ENCODE peak calls at places on chromosomes 4 and X, in four cellular contexts. U, N, Z and B are unnamed samples.

GRCh38 chr4:20137176-20137575 is 114.5 kb upstream of the SLIT2 start:
- DNase-seq in Z (peak; percentile 79), U (no peak), N (peak; percentile 68), B (no peak)

GRCh38 chr4:174474457-174475075 is 47.7 kb downstream of the HPGD start:
- DNase-seq in N (no peak), Z (no peak), U (peak; percentile 35), B (no peak)

GRCh38 chrX:1813809-1814208 is 198.9 kb downstream of the ASMT start:
- DNase-seq in U (no peak), N (no peak), Z (no peak), B (no peak)

GRCh38 chrX:70852294-70852693 is 56.2 kb downstream of the TEX11 start:
- DNase-seq in U (no peak), Z (no peak), N (no peak), B (no peak)

GRCh38 chr4:163384926-163385325 is 41.2 kb downstream of the NPY5R start:
- DNase-seq in Z (peak; percentile 40), U (no peak), N (no peak), B (no peak)

GRCh38 chr4:164779811-164780216 is 25.9 kb downstream of the SMIM31 start:
- DNase-seq in Z (peak; percentile 43), N (peak; percentile 31), U (peak; percentile 63), B (peak; percentile 43)

GRCh38 chr4:142282870-142283431 is 563.1 kb downstream of the INPP4B start:
- DNase-seq in N (no peak), Z (peak; percentile 12), U (no peak), B (peak; percentile 32)

GRCh38 chr4:54213812-54214211 is 15.3 kb upstream of the PDGFRA start:
- DNase-seq in N (no peak), U (no peak), Z (no peak), B (no peak)

GRCh38 chrX:79133897-79134296 is 10.6 kb upstream of the GPR174 start:
- DNase-seq in U (no peak), N (no peak), Z (no peak), B (no peak)

GRCh38 chr4:139901516-139902327 is 236.1 kb downstream of the MGST2 start:
- DNase-seq in U (no peak), Z (peak; percentile 43), N (peak; percentile 44), B (no peak)

GRCh38 chrX:45070116-45071007 is 130.3 kb downstream of the DIPK2B start:
- DNase-seq in U (no peak), N (peak; percentile 67), Z (peak; percentile 42), B (no peak)

DNA sequence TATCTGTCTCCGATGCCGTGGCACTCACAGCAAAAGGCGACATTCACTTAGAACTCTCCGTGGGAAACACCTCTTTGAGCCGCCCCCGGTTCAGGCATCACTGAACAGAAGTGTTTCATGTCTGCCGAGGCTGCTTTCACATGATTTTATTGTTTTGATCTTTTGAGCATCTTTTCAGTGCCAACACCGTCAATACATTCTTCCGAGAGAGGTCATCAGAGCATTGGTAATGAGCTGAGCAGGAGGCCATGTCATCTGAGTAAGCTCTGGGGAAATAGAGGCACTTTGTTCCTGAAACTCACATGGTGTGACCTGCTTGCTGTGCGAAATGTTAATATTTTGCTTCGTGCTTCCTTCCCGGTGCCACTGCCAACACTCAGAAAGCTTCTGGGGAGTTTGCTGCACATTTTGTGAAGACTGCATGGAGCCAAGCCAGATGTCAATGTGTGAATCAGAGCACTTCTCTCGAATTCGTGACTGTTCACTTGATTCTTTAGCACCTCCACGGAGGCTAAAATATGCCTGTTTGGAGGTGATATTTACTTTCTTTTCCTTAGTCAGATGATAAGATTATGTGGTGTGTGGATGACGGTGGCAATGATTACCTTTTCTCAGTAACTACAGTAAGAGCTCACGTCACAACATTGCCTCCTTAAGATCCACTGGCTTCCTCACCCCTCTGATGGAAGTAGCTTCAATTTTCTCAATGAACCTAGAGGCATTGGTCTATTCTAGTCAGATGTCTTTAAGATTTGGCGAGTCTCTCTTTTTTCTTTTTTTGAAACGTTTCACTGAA is 222.3 kb upstream of the HS3ST1 start:
- DNase-seq in U (no peak), Z (no peak), N (peak; percentile 71), B (no peak)
- H2AFZ ChIP-seq in U (no peak overlapping the region), Z (no peak overlapping the region), N (peak overlapping the region; percentile 85), B (peak overlapping the region; percentile 55)

GRCh38 chr4:121156822-121157769 is 7.0 kb downstream of the TNIP3 start:
- DNase-seq in U (peak; percentile 76), N (peak; percentile 15), Z (peak; percentile 54), B (peak; percentile 48)
- H2BK15ac ChIP-seq in U (no peak overlapping the region), N (peak overlapping the region; percentile 12), Z (no peak overlapping the region), B (no peak overlapping the region)

GRCh38 chr4:45554423-45554822 is 569.4 kb downstream of the GABRG1 start:
- DNase-seq in N (no peak), Z (no peak), U (no peak), B (no peak)

DNA sequence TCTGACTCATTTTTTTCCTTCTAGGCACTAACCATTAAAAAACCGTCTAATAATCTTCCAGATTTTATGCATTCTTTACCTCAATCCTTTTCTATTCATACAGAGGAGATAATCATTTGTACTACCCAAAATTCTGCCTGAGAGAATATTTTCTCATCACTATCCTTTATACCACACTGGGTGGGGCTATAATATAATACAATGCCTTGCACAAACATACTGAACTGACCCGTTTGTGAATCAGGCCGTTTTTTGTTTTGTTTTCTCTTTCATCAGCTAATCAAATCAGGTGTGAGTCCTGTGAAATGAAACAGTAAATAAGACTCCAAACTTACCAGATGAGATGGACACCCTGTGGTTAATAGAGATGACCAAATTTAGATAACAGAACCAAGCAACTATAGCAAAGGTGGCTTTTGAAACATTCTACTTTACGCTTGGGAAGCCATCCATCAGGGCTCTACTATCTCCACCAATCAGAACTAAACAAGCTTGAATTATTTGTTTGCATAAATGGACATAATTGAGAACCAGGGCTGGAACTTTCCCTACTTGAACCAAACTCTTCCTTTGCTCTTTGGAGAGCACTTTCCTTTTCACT is 573.0 kb downstream of the GABRG1 start:
- DNase-seq in U (no peak), Z (no peak), N (no peak), B (no peak)
- H2AFZ ChIP-seq in U (no peak overlapping the region), Z (no peak overlapping the region), N (no peak overlapping the region), B (no peak overlapping the region)

GRCh38 chrX:2921193-2921592 is 7.9 kb downstream of the ARSD start:
- DNase-seq in Z (no peak), U (no peak), N (no peak), B (no peak)

GRCh38 chrX:2924151-2924550 is 5.0 kb downstream of the ARSD start:
- DNase-seq in U (no peak), Z (no peak), N (no peak), B (no peak)

GRCh38 chrX:2926664-2927275 is 2.4 kb downstream of the ARSD start:
- DNase-seq in N (no peak), U (no peak), Z (no peak), B (no peak)

GRCh38 chrX:2917767-2918166 is 11.4 kb downstream of the ARSD start:
- DNase-seq in N (no peak), Z (no peak), U (no peak), B (no peak)

GRCh38 chrX:2921750-2922149 is 7.4 kb downstream of the ARSD start:
- DNase-seq in U (no peak), N (no peak), Z (no peak), B (no peak)
- H2BK15ac ChIP-seq in U (no peak overlapping the region), N (no peak overlapping the region), Z (no peak overlapping the region), B (no peak overlapping the region)

GRCh38 chr4:161629694-161630441 is 533.9 kb downstream of the FSTL5 start:
- DNase-seq in N (no peak), U (no peak), Z (peak; percentile 74), B (no peak)
- H2AFZ ChIP-seq in N (no peak overlapping the region), U (no peak overlapping the region), Z (no peak overlapping the region), B (peak overlapping the region; percentile 0)

GRCh38 chr4:25797136-25797535 is 65.7 kb downstream of the SEL1L3 start:
- DNase-seq in N (no peak), U (peak; percentile 26), Z (no peak), B (no peak)
- H2BK15ac ChIP-seq in N (peak overlapping the region; percentile 72), U (no peak overlapping the region), Z (no peak overlapping the region), B (no peak overlapping the region)

DNA sequence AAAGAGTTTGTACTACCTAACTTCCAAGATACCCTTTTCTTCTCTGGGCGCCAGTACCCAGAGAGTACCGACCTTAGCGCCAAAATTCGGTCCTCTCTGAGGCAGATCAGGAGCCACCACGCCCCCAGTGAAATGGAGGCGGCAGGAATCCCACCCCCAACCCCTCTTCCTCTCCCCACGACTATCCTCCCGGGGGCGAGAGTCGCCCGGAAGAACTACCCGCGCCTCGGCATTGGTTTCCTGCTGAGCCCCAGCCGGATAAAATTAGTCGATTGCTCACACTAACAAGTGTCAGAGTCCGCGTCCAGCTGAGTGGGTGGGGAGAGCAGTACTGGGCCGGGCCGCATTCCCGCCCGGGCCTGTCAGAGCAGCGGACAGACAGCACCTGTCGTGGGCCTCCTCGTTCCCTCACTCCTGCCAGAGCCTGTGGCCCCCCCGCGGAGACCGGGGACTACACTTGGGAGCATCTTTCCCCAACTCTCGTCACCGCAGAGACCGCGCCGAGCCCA is 78.7 kb downstream of the RLIM start:
- DNase-seq in U (peak; percentile 44), Z (peak; percentile 69), N (peak; percentile 66), B (no peak)
- H2AFZ ChIP-seq in U (no peak overlapping the region), Z (peak overlapping the region; percentile 6), N (peak overlapping the region; percentile 86), B (no peak overlapping the region)